ENCODE peak calls at places on chromosomes 1 and 21, in ten cellular contexts. Z is effector memory CD4-positive, alpha-beta T cell; F is ovary; E is GM23248; U is right atrium auricular region; B is A549; J is kidney; P is iPS DF 6.9; C is tibial nerve; H is psoas muscle. T is an unnamed sample.
A peak's percentile ranks its signal among the peaks of the same experiment; 100 is the strongest.

GRCh38 chr1:198437352-198437751 is 103.1 kb downstream of the ATP6V1G3 start:
- DNase-seq in Z (no peak), E (peak; percentile 71), C (no peak), H (no peak), J (no peak), F (no peak), P (no peak), B (no peak), U (no peak), T (no peak)

GRCh38 chr1:69196071-69196470 is 371.7 kb upstream of the LRRC7 start:
- DNase-seq in P (no peak), F (no peak), J (no peak), Z (no peak), E (no peak), B (no peak), U (no peak), H (no peak), C (no peak), T (no peak)

GRCh38 chr1:173508541-173508940 is 31.4 kb downstream of the PRDX6 start:
- DNase-seq in E (no peak), H (no peak), C (no peak), J (no peak), F (no peak), P (no peak), Z (no peak), B (no peak), U (no peak), T (no peak)

GRCh38 chr1:112694363-112694929 is 12.5 kb downstream of the RHOC start:
- DNase-seq in F (no peak), B (no peak), C (no peak), Z (no peak), P (no peak), E (no peak), J (no peak), U (no peak), H (no peak), T (no peak)

GRCh38 chr21:25561668-25562641 is 45.3 kb downstream of the MRPL39 start:
- DNase-seq in B (no peak), H (peak; percentile 48), C (no peak), F (peak; percentile 45), E (peak; percentile 86), U (peak; percentile 69), J (peak; percentile 82), P (peak; percentile 11), Z (peak; percentile 61), T (peak; percentile 78)

GRCh38 chr1:54811066-54811465 is 9.9 kb upstream of the TTC22 start:
- DNase-seq in H (no peak), F (no peak), C (no peak), B (no peak), P (no peak), J (no peak), E (no peak), Z (no peak), U (no peak), T (peak; percentile 26)

GRCh38 chr1:17304155-17304826 is 3.7 kb upstream of the PADI4 start:
- DNase-seq in F (no peak), Z (no peak), J (no peak), P (no peak), C (no peak), B (no peak), H (no peak), E (peak; percentile 26), U (no peak), T (no peak)

GRCh38 chr1:98119793-98120192 is 199.0 kb upstream of the DPYD start:
- DNase-seq in H (no peak), U (no peak), E (peak; percentile 27), F (no peak), Z (no peak), C (no peak), J (no peak), B (no peak), P (no peak), T (no peak)

GRCh38 chr21:45640888-45641479 is 2.5 kb upstream of the PCBP3 start:
- DNase-seq in Z (peak; percentile 15), P (no peak), H (no peak), U (no peak), F (peak; percentile 59), E (peak; percentile 87), J (peak; percentile 86), C (no peak), B (no peak), T (no peak)

GRCh38 chr1:1144122-1144842 is 28.4 kb upstream of the C1orf159 start:
- DNase-seq in F (no peak), B (no peak), P (no peak), E (no peak), U (no peak), C (no peak), J (peak; percentile 91), H (no peak), Z (peak; percentile 46), T (no peak)

GRCh38 chr1:24385160-24385939 is 28.2 kb downstream of the STPG1 start:
- DNase-seq in E (peak; percentile 81), Z (peak; percentile 17), U (peak; percentile 49), H (no peak), J (no peak), B (no peak), F (no peak), P (peak; percentile 25), C (no peak), T (no peak)

GRCh38 chr1:226274138-226274537 is 34.8 kb downstream of the LIN9 start:
- DNase-seq in H (no peak), Z (no peak), J (no peak), U (no peak), B (no peak), E (no peak), F (no peak), C (no peak), P (no peak), T (no peak)

GRCh38 chr1:231949277-231950122 is 322.9 kb downstream of the DISC1 start:
- DNase-seq in Z (no peak), F (peak; percentile 56), C (no peak), H (peak; percentile 44), P (peak; percentile 20), U (peak; percentile 73), E (no peak), B (no peak), J (no peak), T (peak; percentile 72)

GRCh38 chr1:152964536-152964935 is 5.9 kb upstream of the SPRR4 start:
- DNase-seq in E (no peak), F (no peak), J (no peak), U (no peak), Z (no peak), C (no peak), H (no peak), P (no peak), B (no peak), T (no peak)

GRCh38 chr1:218171302-218171893 is 113.7 kb upstream of the RRP15 start:
- DNase-seq in J (no peak), U (no peak), H (no peak), E (peak; percentile 59), P (no peak), B (peak; percentile 7), F (no peak), C (no peak), Z (no peak), T (no peak)

GRCh38 chr1:230189276-230190183 is 122.5 kb downstream of the GALNT2 start:
- DNase-seq in E (no peak), P (no peak), J (no peak), Z (no peak), H (no peak), C (no peak), F (no peak), B (no peak), U (no peak), T (no peak)

GRCh38 chr1:167294528-167294927 is 73.8 kb downstream of the POU2F1 start:
- DNase-seq in F (no peak), P (no peak), C (no peak), E (no peak), U (no peak), Z (no peak), J (no peak), H (no peak), B (no peak), T (no peak)

GRCh38 chr1:193709607-193710006 is 523.2 kb upstream of the B3GALT2 start:
- DNase-seq in C (no peak), E (no peak), H (no peak), U (no peak), Z (no peak), J (no peak), F (no peak), P (no peak), B (no peak), T (no peak)
- H3K4me3 ChIP-seq in C (no peak overlapping the region), E (no peak overlapping the region), H (no peak overlapping the region), U (no peak overlapping the region), Z (no peak overlapping the region), J (no peak overlapping the region), F (no peak overlapping the region), P (no peak overlapping the region), B (no peak overlapping the region), T (no peak overlapping the region)

GRCh38 chr1:12548279-12549105 is 69.5 kb downstream of the DHRS3 start:
- DNase-seq in B (no peak), J (peak; percentile 74), U (no peak), P (no peak), E (no peak), Z (no peak), H (no peak), C (no peak), F (peak; percentile 57), T (no peak)

GRCh38 chr1:12551584-12551983 is 66.4 kb downstream of the DHRS3 start:
- DNase-seq in H (no peak), F (no peak), B (no peak), C (no peak), P (no peak), Z (no peak), J (no peak), E (no peak), U (no peak), T (no peak)

GRCh38 chr1:12547586-12548225 is 70.3 kb downstream of the DHRS3 start:
- DNase-seq in F (no peak), C (no peak), J (no peak), H (no peak), B (no peak), E (no peak), P (no peak), U (no peak), Z (no peak), T (no peak)

GRCh38 chr1:12549106-12549459 is 68.9 kb downstream of the DHRS3 start:
- DNase-seq in B (no peak), P (no peak), E (peak; percentile 60), C (no peak), H (peak; percentile 86), F (peak; percentile 76), U (peak; percentile 84), J (peak; percentile 91), Z (no peak), T (no peak)

GRCh38 chr1:12549460-12550349 is 68.3 kb downstream of the DHRS3 start:
- DNase-seq in J (peak; percentile 86), F (peak; percentile 87), H (peak; percentile 90), C (peak; percentile 86), U (peak; percentile 93), P (no peak), E (peak; percentile 95), B (peak; percentile 80), Z (no peak), T (peak; percentile 90)
- H3K4me1 ChIP-seq in J (peaks cover 6% of the 10 kb centered on the region), F (peaks cover 24% of the 10 kb centered on the region), H (peaks cover 52% of the 10 kb centered on the region), C (peaks cover 48% of the 10 kb centered on the region), U (no peaks in the 10 kb centered on the region), P (no peaks in the 10 kb centered on the region), E (peaks cover 16% of the 10 kb centered on the region), B (peaks cover 38% of the 10 kb centered on the region), Z (no peaks in the 10 kb centered on the region), T (peaks cover 42% of the 10 kb centered on the region)

GRCh38 chr1:21291184-21291583 is 921 bp upstream of the ECE1 start:
- DNase-seq in J (no peak), B (no peak), P (no peak), F (no peak), Z (no peak), E (no peak), U (no peak), H (no peak), C (no peak), T (no peak)
- H3K4me3 ChIP-seq in J (no peak overlapping the region), B (peak overlapping the region; percentile 63), P (no peak overlapping the region), F (no peak overlapping the region), Z (no peak overlapping the region), E (no peak overlapping the region), U (no peak overlapping the region), H (no peak overlapping the region), C (no peak overlapping the region), T (no peak overlapping the region)

GRCh38 chr1:171250263-171250662 is 2.0 kb downstream of the FMO1 start:
- DNase-seq in C (no peak), U (no peak), H (no peak), P (no peak), J (no peak), E (no peak), Z (no peak), B (no peak), F (no peak), T (no peak)
- H3K4me1 ChIP-seq in C (no peaks in the 10 kb centered on the region), U (no peaks in the 10 kb centered on the region), H (no peaks in the 10 kb centered on the region), P (peaks cover 1% of the 10 kb centered on the region), J (no peaks in the 10 kb centered on the region), E (no peaks in the 10 kb centered on the region), Z (no peaks in the 10 kb centered on the region), B (peaks cover under 1% of the 10 kb centered on the region), F (no peaks in the 10 kb centered on the region), T (peaks cover 15% of the 10 kb centered on the region)

T was measured in suprapubic skin.